ENCODE peak calls at places on chromosome X, in eight cellular contexts. J is GM13976; L is CD4-positive, CD25-positive, alpha-beta regulatory T cell; Z is amygdala; H is NCI-H1930; N is activated T-helper 1 cell treated with Interleukin-2 at 50 U/mL for 16 hours; I is HS-27A; A is mucosa of gallbladder. M is an unnamed sample.

GRCh38 chrX:19760345-19760744 is 127.1 kb downstream of the SH3KBP1 start:
- DNase-seq in J (no peak), L (no peak), Z (no peak), H (no peak), N (no peak), I (no peak), A (no peak), M (no peak)

GRCh38 chrX:153926863-153927685 is 1.0 kb upstream of the ARHGAP4 start:
- DNase-seq in J (peak; percentile 86), L (peak; percentile 92), Z (no peak), H (no peak), N (peak; percentile 69), I (no peak), A (peak; percentile 42), M (peak; percentile 49)

GRCh38 chrX:3527811-3528210 is 181.4 kb upstream of the MXRA5 start:
- DNase-seq in J (no peak), L (no peak), Z (no peak), H (no peak), N (no peak), I (no peak), A (no peak), M (no peak)

GRCh38 chrX:125203737-125204578 is 115.7 kb upstream of the TEX13C start:
- DNase-seq in J (peak; percentile 9), L (no peak), Z (peak; percentile 1), H (peak; percentile 36), N (no peak), I (no peak), A (peak; percentile 16), M (peak; percentile 48)

GRCh38 chrX:42496239-42496638 is 281.7 kb downstream of the PPP1R2C start:
- DNase-seq in J (no peak), L (no peak), Z (no peak), H (no peak), N (no peak), I (no peak), A (no peak), M (no peak)

GRCh38 chrX:118038614-118039365 is 77.8 kb downstream of the KLHL13 start:
- DNase-seq in J (no peak), L (no peak), Z (no peak), H (no peak), N (no peak), I (no peak), A (no peak), M (no peak)

GRCh38 chrX:106959897-106960296 is 39.7 kb downstream of the CLDN2 start:
- DNase-seq in J (no peak), L (no peak), Z (no peak), H (no peak), N (no peak), I (no peak), A (no peak), M (no peak)

GRCh38 chrX:86148024-86148511 is at the start of gene DACH2:
- DNase-seq in J (peak; percentile 64), L (peak; percentile 42), Z (peak; percentile 19), H (peak; percentile 23), N (peak; percentile 11), I (no peak), A (peak; percentile 76), M (peak; percentile 51)

GRCh38 chrX:111869639-111870034 is 6.3 kb upstream of the TRPC5OS start:
- DNase-seq in J (peak; percentile 11), L (peak; percentile 34), Z (no peak), H (no peak), N (no peak), I (no peak), A (peak; percentile 40), M (peak; percentile 40)

GRCh38 chrX:22196151-22196550 is 76.6 kb upstream of the CBLL2 start:
- DNase-seq in J (no peak), L (no peak), Z (no peak), H (no peak), N (no peak), I (no peak), A (no peak), M (no peak)

GRCh38 chrX:147342197-147342596 is 527.7 kb upstream of the CXorf51A start:
- DNase-seq in J (no peak), L (no peak), Z (no peak), H (no peak), N (no peak), I (no peak), A (no peak), M (no peak)

GRCh38 chrX:53584891-53585290 is 101.6 kb downstream of the HUWE1 start:
- DNase-seq in J (no peak), L (no peak), Z (no peak), H (no peak), N (no peak), I (no peak), A (no peak), M (no peak)

GRCh38 chrX:12007881-12008280 is 130.4 kb upstream of the FRMPD4 start:
- DNase-seq in J (no peak), L (peak; percentile 7), Z (no peak), H (no peak), N (no peak), I (peak; percentile 39), A (no peak), M (no peak)

GRCh38 chrX:16187024-16187698 is 19.9 kb downstream of the MAGEB17 start:
- DNase-seq in J (no peak), L (no peak), Z (no peak), H (no peak), N (no peak), I (no peak), A (no peak), M (no peak)

GRCh38 chrX:23501974-23502373 is 165.3 kb upstream of the PRDX4 start:
- DNase-seq in J (no peak), L (no peak), Z (no peak), H (no peak), N (no peak), I (no peak), A (no peak), M (no peak)

GRCh38 chrX:124328765-124329164 is 3.7 kb upstream of the TEX13D start:
- DNase-seq in J (no peak), L (no peak), Z (no peak), H (no peak), N (no peak), I (no peak), A (no peak), M (no peak)

GRCh38 chrX:49959602-49960001 is 37.2 kb downstream of the CLCN5 start:
- DNase-seq in J (no peak), L (no peak), Z (no peak), H (no peak), N (no peak), I (no peak), A (no peak), M (no peak)

GRCh38 chrX:68647156-68647957 is at the start of gene STARD8:
- DNase-seq in J (no peak), L (no peak), Z (no peak), H (no peak), N (no peak), I (peak; percentile 39), A (no peak), M (peak; percentile 46)

GRCh38 chrX:2707334-2707760 is 16.3 kb downstream of the CD99 start:
- DNase-seq in J (peak; percentile 79), L (peak; percentile 69), Z (no peak), H (no peak), N (no peak), I (peak; percentile 48), A (peak; percentile 57), M (peak; percentile 53)

GRCh38 chrX:85836868-85837267 is 210.5 kb downstream of the CHM start:
- DNase-seq in J (no peak), L (no peak), Z (no peak), H (no peak), N (no peak), I (no peak), A (no peak), M (no peak)

GRCh38 chrX:53288173-53288572 is 6.8 kb upstream of the IQSEC2 start:
- DNase-seq in J (no peak), L (peak; percentile 38), Z (no peak), H (peak; percentile 22), N (no peak), I (no peak), A (no peak), M (no peak)

GRCh38 chrX:81120270-81120935 is 81.3 kb downstream of the HMGN5 start:
- DNase-seq in J (no peak), L (no peak), Z (no peak), H (no peak), N (no peak), I (no peak), A (no peak), M (no peak)

GRCh38 chrX:129572422-129572821 is 32.4 kb downstream of the OCRL start:
- DNase-seq in J (no peak), L (no peak), Z (no peak), H (no peak), N (no peak), I (no peak), A (no peak), M (no peak)

GRCh38 chrX:107827137-107827831 is 1.6 kb downstream of the MID2 start:
- DNase-seq in J (no peak), L (no peak), Z (no peak), H (no peak), N (no peak), I (no peak), A (no peak), M (no peak)

GRCh38 chrX:50100188-50100587 is 100.6 kb downstream of the AKAP4 start:
- DNase-seq in J (no peak), L (peak; percentile 6), Z (no peak), H (no peak), N (no peak), I (no peak), A (no peak), M (no peak)

GRCh38 chrX:111719426-111720210 is 38.6 kb downstream of the ALG13 start:
- DNase-seq in J (no peak), L (peak; percentile 23), Z (no peak), H (no peak), N (no peak), I (no peak), A (no peak), M (no peak)

GRCh38 chrX:19799319-19800182 is 87.8 kb downstream of the SH3KBP1 start:
- DNase-seq in J (no peak), L (peak; percentile 82), Z (no peak), H (no peak), N (peak; percentile 14), I (no peak), A (no peak), M (no peak)

GRCh38 chrX:47250017-47250347 is 17.2 kb downstream of the USP11 start:
- DNase-seq in J (no peak), L (no peak), Z (no peak), H (no peak), N (no peak), I (no peak), A (no peak), M (no peak)

GRCh38 chrX:79259073-79259689 is 108.0 kb downstream of the ITM2A start:
- DNase-seq in J (peak; percentile 16), L (peak; percentile 80), Z (no peak), H (no peak), N (peak; percentile 13), I (no peak), A (no peak), M (no peak)

M was measured in left lobe of liver.